ENCODE peak calls at places on chromosomes 1 and 21, in eight cellular contexts. O, R, J, S, Y, A, C and H are unnamed samples.

GRCh38 chr1:184315254-184315653 is 71.6 kb upstream of the C1orf21 start:
- DNase-seq in O (no peak), R (no peak), J (no peak), S (no peak), Y (no peak), A (no peak), C (no peak), H (no peak)

GRCh38 chr1:236258114-236258609 is 23.6 kb downstream of the ERO1B start:
- DNase-seq in O (no peak), R (no peak), J (no peak), S (no peak), Y (no peak), A (no peak), C (no peak), H (no peak)

GRCh38 chr1:230746617-230747016 is 571 bp upstream of the CAPN9 start:
- DNase-seq in O (no peak), R (no peak), J (no peak), S (no peak), Y (no peak), A (no peak), C (no peak), H (no peak)

GRCh38 chr1:173473599-173474011 is 3.5 kb upstream of the PRDX6 start:
- DNase-seq in O (no peak), R (no peak), J (no peak), S (no peak), Y (no peak), A (no peak), C (no peak), H (no peak)

GRCh38 chr1:8815582-8816285 is 1.7 kb downstream of the RERE start:
- DNase-seq in O (no peak), R (no peak), J (no peak), S (peak), Y (no peak), A (no peak), C (peak), H (no peak)

GRCh38 chr1:117067528-117068370 is 7.6 kb downstream of the TTF2 start:
- DNase-seq in O (no peak), R (peak), J (peak), S (peak), Y (peak), A (no peak), C (peak), H (no peak)

GRCh38 chr1:41850029-41850428 is 68.7 kb downstream of the HIVEP3 start:
- DNase-seq in O (no peak), R (peak), J (no peak), S (no peak), Y (no peak), A (no peak), C (no peak), H (no peak)

GRCh38 chr1:68449901-68450300 is at the start of gene RPE65:
- DNase-seq in O (no peak), R (no peak), J (no peak), S (no peak), Y (no peak), A (no peak), C (peak), H (no peak)

GRCh38 chr1:35448344-35448801 is 108.8 kb downstream of the KIAA0319L start:
- DNase-seq in O (no peak), R (no peak), J (peak), S (no peak), Y (no peak), A (no peak), C (no peak), H (no peak)

GRCh38 chr1:149849947-149850360 is 49.4 kb upstream of the BOLA1 start:
- DNase-seq in O (no peak), R (peak), J (no peak), S (peak), Y (no peak), A (no peak), C (no peak), H (peak)

GRCh38 chr1:2470290-2471158 is 5.6 kb upstream of the PLCH2 start:
- DNase-seq in O (no peak), R (no peak), J (no peak), S (no peak), Y (no peak), A (no peak), C (no peak), H (no peak)

GRCh38 chr1:45542591-45542990 is 8.0 kb upstream of the AKR1A1 start:
- DNase-seq in O (no peak), R (no peak), J (peak), S (no peak), Y (no peak), A (no peak), C (peak), H (no peak)

GRCh38 chr1:85137660-85138059 is 63.2 kb downstream of the SYDE2 start:
- DNase-seq in O (no peak), R (no peak), J (peak), S (no peak), Y (peak), A (no peak), C (peak), H (no peak)

GRCh38 chr21:35034203-35034926 is 14.7 kb downstream of the RUNX1 start:
- DNase-seq in O (no peak), R (peak), J (no peak), S (no peak), Y (no peak), A (no peak), C (no peak), H (no peak)

GRCh38 chr1:2983706-2984398 is 37.4 kb upstream of the ACTRT2 start:
- DNase-seq in O (peak), R (no peak), J (no peak), S (no peak), Y (no peak), A (no peak), C (no peak), H (no peak)

GRCh38 chr1:221449801-221450470 is 292.0 kb downstream of the DUSP10 start:
- DNase-seq in O (no peak), R (peak), J (no peak), S (no peak), Y (no peak), A (no peak), C (no peak), H (no peak)

GRCh38 chr1:160408864-160409263 is 8.5 kb downstream of the VANGL2 start:
- DNase-seq in O (no peak), R (no peak), J (no peak), S (no peak), Y (no peak), A (no peak), C (no peak), H (no peak)

GRCh38 chr1:23366146-23366545 is 3.5 kb downstream of the ZNF436 start:
- DNase-seq in O (no peak), R (no peak), J (no peak), S (no peak), Y (no peak), A (no peak), C (no peak), H (no peak)

GRCh38 chr1:28370220-28371010 is 875 bp downstream of the PHACTR4 start:
- DNase-seq in O (peak), R (peak), J (peak), S (peak), Y (no peak), A (no peak), C (peak), H (peak)

GRCh38 chr1:87457408-87457807 is 128.7 kb downstream of the LMO4 start:
- DNase-seq in O (no peak), R (no peak), J (no peak), S (no peak), Y (no peak), A (no peak), C (no peak), H (no peak)

GRCh38 chr21:23401278-23401677 is 2206.0 kb downstream of the MRPL39 start:
- DNase-seq in O (no peak), R (no peak), J (no peak), S (peak), Y (no peak), A (no peak), C (no peak), H (no peak)

GRCh38 chr1:84997667-84998600 is 1.0 kb upstream of the MCOLN2 start:
- DNase-seq in O (peak), R (no peak), J (no peak), S (peak), Y (no peak), A (no peak), C (no peak), H (no peak)

GRCh38 chr1:231139659-231140650 is 21.9 kb upstream of the TRIM67 start:
- DNase-seq in O (no peak), R (no peak), J (peak), S (no peak), Y (peak), A (peak), C (no peak), H (no peak)

GRCh38 chr1:182674346-182675246 is 9.8 kb downstream of the RGS8 start:
- DNase-seq in O (no peak), R (no peak), J (no peak), S (no peak), Y (no peak), A (no peak), C (no peak), H (no peak)

GRCh38 chr1:69221492-69221990 is 346.2 kb upstream of the LRRC7 start:
- DNase-seq in O (no peak), R (no peak), J (no peak), S (no peak), Y (no peak), A (no peak), C (no peak), H (no peak)

GRCh38 chr1:18149113-18149641 is 41.6 kb downstream of the IGSF21 start:
- DNase-seq in O (no peak), R (no peak), J (no peak), S (no peak), Y (no peak), A (no peak), C (no peak), H (no peak)

GRCh38 chr1:40308036-40308727 is 8.9 kb downstream of the COL9A2 start:
- DNase-seq in O (no peak), R (no peak), J (no peak), S (no peak), Y (no peak), A (no peak), C (peak), H (no peak)

GRCh38 chr1:196557797-196558196 is 50.4 kb downstream of the KCNT2 start:
- DNase-seq in O (no peak), R (no peak), J (no peak), S (no peak), Y (no peak), A (no peak), C (no peak), H (no peak)

GRCh38 chr1:240399381-240399780 is 212.6 kb downstream of the GREM2 start:
- DNase-seq in O (no peak), R (no peak), J (no peak), S (no peak), Y (no peak), A (peak), C (no peak), H (no peak)

GRCh38 chr1:241717975-241718374 is 65.9 kb downstream of the WDR64 start:
- DNase-seq in O (no peak), R (no peak), J (no peak), S (no peak), Y (no peak), A (no peak), C (no peak), H (no peak)

GRCh38 chr1:224921354-224921753 is 8.1 kb upstream of the DNAH14 start:
- DNase-seq in O (no peak), R (no peak), J (no peak), S (no peak), Y (no peak), A (no peak), C (no peak), H (no peak)

GRCh38 chr1:86906419-86906818 is 7.5 kb downstream of the SELENOF start:
- DNase-seq in O (no peak), R (no peak), J (no peak), S (peak), Y (no peak), A (no peak), C (no peak), H (no peak)

GRCh38 chr1:151143986-151144385 is 2.4 kb downstream of the SEMA6C start:
- DNase-seq in O (no peak), R (no peak), J (no peak), S (no peak), Y (no peak), A (no peak), C (no peak), H (no peak)

GRCh38 chr1:43622471-43622870 is 27.5 kb upstream of the KDM4A start:
- DNase-seq in O (peak), R (no peak), J (no peak), S (no peak), Y (no peak), A (no peak), C (no peak), H (no peak)

GRCh38 chr21:40153351-40153750 is 286.1 kb downstream of the PCP4 start:
- DNase-seq in O (no peak), R (no peak), J (no peak), S (no peak), Y (no peak), A (no peak), C (no peak), H (no peak)

GRCh38 chr1:234716907-234717375 is 107.0 kb upstream of the IRF2BP2 start:
- DNase-seq in O (no peak), R (no peak), J (no peak), S (no peak), Y (no peak), A (no peak), C (no peak), H (no peak)